ENCODE peak calls at places on chromosome 2, in six cellular contexts. G is A549; S is brain microvascular endothelial cell; A is CD4-positive, alpha-beta T cell; E is cardiac fibroblast; W is right atrium auricular region. U is an unnamed sample.

GRCh38 chr2:122023059-122023879 is 267.8 kb downstream of the TSN start:
- DNase-seq in S (no peak), A (no peak), E (no peak), W (no peak), G (no peak), U (no peak)

GRCh38 chr2:47777268-47777972 is 5.5 kb upstream of the MSH6 start:
- DNase-seq in S (no peak), E (no peak), G (no peak), W (no peak), A (no peak), U (no peak)

GRCh38 chr2:217790681-217791392 is 212.0 kb downstream of the TNS1 start:
- DNase-seq in A (no peak), S (peak), W (no peak), G (no peak), E (peak), U (no peak)

GRCh38 chr2:224764565-224765236 is 48.5 kb upstream of the CCDC195 start:
- DNase-seq in E (no peak), A (no peak), W (no peak), S (no peak), G (no peak), U (no peak)

GRCh38 chr2:98422449-98422848 is 22.2 kb upstream of the INPP4A start:
- DNase-seq in S (no peak), A (no peak), W (no peak), G (no peak), E (no peak), U (no peak)

GRCh38 chr2:141899740-141900139 is 231.1 kb downstream of the LRP1B start:
- DNase-seq in A (no peak), S (no peak), E (no peak), W (no peak), G (no peak), U (no peak)

GRCh38 chr2:44342854-44343253 is 18.4 kb downstream of the PREPL start:
- DNase-seq in W (no peak), G (peak), A (no peak), S (no peak), E (peak), U (no peak)

GRCh38 chr2:240626531-240627300 is 1.4 kb downstream of the GPR35 start:
- DNase-seq in E (peak), W (no peak), S (no peak), G (no peak), A (no peak), U (no peak)

GRCh38 chr2:176297067-176297466 is 27.8 kb downstream of the MTX2 start:
- DNase-seq in G (no peak), S (no peak), A (no peak), W (no peak), E (no peak), U (no peak)

GRCh38 chr2:68414862-68415261 is 49.8 kb downstream of the PLEK start:
- DNase-seq in A (no peak), S (no peak), W (no peak), E (no peak), G (no peak), U (no peak)

GRCh38 chr2:9796056-9796792 is 47.0 kb upstream of the TAF1B start:
- DNase-seq in W (no peak), G (no peak), S (no peak), E (no peak), A (no peak), U (no peak)
- TF ChIP-seq CTCF in W (no peak), G (no peak), S (peak), E (peak), A (no peak), U (no peak)

GRCh38 chr2:103627301-103627700 is 865.5 kb downstream of the TMEM182 start:
- DNase-seq in E (no peak), W (no peak), G (no peak), S (no peak), A (no peak), U (no peak)
- TF ChIP-seq CTCF in E (no peak), W (no peak), G (no peak), S (no peak), A (no peak), U (no peak)

GRCh38 chr2:46346719-46347118 is 49.5 kb downstream of the EPAS1 start:
- DNase-seq in E (no peak), S (no peak), G (no peak), A (no peak), W (no peak), U (no peak)
- TF ChIP-seq CTCF in E (no peak), S (no peak), G (no peak), A (no peak), W (no peak), U (no peak)

GRCh38 chr2:134379722-134380121 is 125.8 kb downstream of the MGAT5 start:
- DNase-seq in S (no peak), W (no peak), A (no peak), G (no peak), E (no peak), U (no peak)

GRCh38 chr2:134379293-134379692 is 125.4 kb downstream of the MGAT5 start:
- DNase-seq in W (no peak), A (no peak), E (no peak), G (no peak), S (no peak), U (no peak)

GRCh38 chr2:134377730-134378129 is 123.9 kb downstream of the MGAT5 start:
- DNase-seq in W (no peak), S (no peak), A (no peak), G (no peak), E (no peak), U (no peak)

GRCh38 chr2:134372611-134373131 is 118.8 kb downstream of the MGAT5 start:
- DNase-seq in S (peak), A (no peak), G (no peak), E (peak), W (no peak), U (no peak)

DNA sequence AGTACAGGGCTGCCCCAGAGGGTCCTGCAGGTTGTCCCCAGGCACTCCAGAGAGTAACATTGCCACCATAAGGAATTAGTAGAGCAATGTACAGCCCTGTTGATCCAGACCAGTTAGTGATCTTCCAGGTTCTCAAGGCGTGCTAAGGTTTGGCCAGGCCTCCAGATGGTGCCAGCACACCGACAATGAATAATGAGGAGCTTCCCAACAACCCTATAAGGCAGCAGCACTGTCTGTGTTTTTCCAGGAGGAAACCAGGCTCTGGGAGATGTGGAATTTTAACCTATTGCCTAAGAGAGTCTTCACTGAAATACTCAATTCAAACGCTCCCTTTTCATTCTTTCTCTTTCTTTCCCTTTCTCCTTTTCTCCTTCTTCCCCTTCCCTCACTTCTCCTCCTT is 122.1 kb downstream of the MGAT5 start:
- DNase-seq in G (no peak), E (peak), W (no peak), A (no peak), S (peak), U (no peak)
- TF ChIP-seq CTCF in G (no peak), E (peak), W (peak), A (no peak), S (peak), U (no peak)